ENCODE peak calls at places on chromosomes 6 and 20, in four cellular contexts. H is fibroblast of mammary gland, X is pancreas, I is astrocyte of the spinal cord. O is an unnamed sample.
A peak's percentile ranks its signal among the peaks of the same experiment; 100 is the strongest.

GRCh38 chr6:14086701-14087100 is 30.9 kb upstream of the CD83 start:
- DNase-seq in H (peak; percentile 7), I (peak; percentile 8), X (no peak), O (no peak)

GRCh38 chr6:144408151-144408550 is 123.0 kb downstream of the UTRN start:
- DNase-seq in I (peak; percentile 48), H (peak; percentile 74), X (no peak), O (peak; percentile 12)

GRCh38 chr6:161639772-161640171 is 365.9 kb upstream of the AGPAT4 start:
- DNase-seq in X (no peak), I (no peak), H (no peak), O (peak; percentile 71)

GRCh38 chr6:100001915-100002388 is 7.9 kb upstream of the MCHR2 start:
- DNase-seq in X (peak; percentile 61), I (peak; percentile 59), H (peak; percentile 66), O (peak; percentile 71)

GRCh38 chr20:60363698-60364097 is 405.5 kb downstream of the CDH26 start:
- DNase-seq in H (no peak), I (no peak), X (no peak), O (no peak)

GRCh38 chr20:48189177-48189576 is 403.9 kb upstream of the SULF2 start:
- DNase-seq in I (peak; percentile 3), H (peak; percentile 38), X (no peak), O (peak; percentile 14)

GRCh38 chr6:166907373-166907841 is 48.9 kb downstream of the RNASET2 start:
- DNase-seq in I (no peak), H (no peak), X (no peak), O (no peak)

GRCh38 chr6:17413313-17413750 is 19.9 kb downstream of the CAP2 start:
- DNase-seq in X (no peak), H (peak; percentile 26), I (peak; percentile 65), O (no peak)

GRCh38 chr6:101522254-101522653 is 128.7 kb downstream of the GRIK2 start:
- DNase-seq in I (no peak), H (no peak), X (no peak), O (no peak)

GRCh38 chr6:21538186-21538798 is 55.3 kb upstream of the SOX4 start:
- DNase-seq in I (peak; percentile 22), H (peak; percentile 30), X (no peak), O (no peak)

GRCh38 chr6:161273356-161273751 is 507 bp downstream of the AGPAT4 start:
- DNase-seq in H (peak; percentile 52), I (peak; percentile 72), X (peak; percentile 57), O (peak; percentile 48)

GRCh38 chr6:153957409-153957808 is 81.6 kb upstream of the OPRM1 start:
- DNase-seq in H (no peak), X (no peak), I (no peak), O (no peak)

GRCh38 chr6:87078983-87079616 is 15.8 kb downstream of the CGA start:
- DNase-seq in X (peak; percentile 77), H (peak; percentile 69), I (peak; percentile 61), O (peak; percentile 84)

GRCh38 chr6:43614396-43614730 is 14.7 kb downstream of the GTPBP2 start:
- DNase-seq in H (no peak), X (no peak), I (no peak), O (no peak)

GRCh38 chr6:85404497-85405174 is 45.2 kb upstream of the NT5E start:
- DNase-seq in X (peak; percentile 57), H (peak; percentile 96), I (peak; percentile 95), O (peak; percentile 94)

GRCh38 chr6:134722429-134722828 is 227.5 kb downstream of the ALDH8A1 start:
- DNase-seq in I (peak; percentile 29), H (peak; percentile 58), X (no peak), O (peak; percentile 41)

GRCh38 chr20:50048420-50049166 is 64.4 kb downstream of the UBE2V1 start:
- DNase-seq in X (no peak), H (no peak), I (peak; percentile 61), O (no peak)

GRCh38 chr6:1701668-1702353 is 92.1 kb downstream of the FOXC1 start:
- DNase-seq in X (no peak), H (peak; percentile 94), I (peak; percentile 80), O (peak; percentile 9)

GRCh38 chr20:62726276-62726675 is 17.6 kb downstream of the NTSR1 start:
- DNase-seq in X (no peak), H (no peak), I (no peak), O (no peak)

GRCh38 chr20:62724692-62725595 is 16.3 kb downstream of the NTSR1 start:
- DNase-seq in H (no peak), X (peak; percentile 44), I (no peak), O (no peak)

GRCh38 chr20:62726716-62727583 is 18.3 kb downstream of the NTSR1 start:
- DNase-seq in H (no peak), X (peak; percentile 53), I (no peak), O (no peak)

GRCh38 chr20:62723768-62724420 is 15.3 kb downstream of the NTSR1 start:
- DNase-seq in I (no peak), H (no peak), X (no peak), O (no peak)

DNA sequence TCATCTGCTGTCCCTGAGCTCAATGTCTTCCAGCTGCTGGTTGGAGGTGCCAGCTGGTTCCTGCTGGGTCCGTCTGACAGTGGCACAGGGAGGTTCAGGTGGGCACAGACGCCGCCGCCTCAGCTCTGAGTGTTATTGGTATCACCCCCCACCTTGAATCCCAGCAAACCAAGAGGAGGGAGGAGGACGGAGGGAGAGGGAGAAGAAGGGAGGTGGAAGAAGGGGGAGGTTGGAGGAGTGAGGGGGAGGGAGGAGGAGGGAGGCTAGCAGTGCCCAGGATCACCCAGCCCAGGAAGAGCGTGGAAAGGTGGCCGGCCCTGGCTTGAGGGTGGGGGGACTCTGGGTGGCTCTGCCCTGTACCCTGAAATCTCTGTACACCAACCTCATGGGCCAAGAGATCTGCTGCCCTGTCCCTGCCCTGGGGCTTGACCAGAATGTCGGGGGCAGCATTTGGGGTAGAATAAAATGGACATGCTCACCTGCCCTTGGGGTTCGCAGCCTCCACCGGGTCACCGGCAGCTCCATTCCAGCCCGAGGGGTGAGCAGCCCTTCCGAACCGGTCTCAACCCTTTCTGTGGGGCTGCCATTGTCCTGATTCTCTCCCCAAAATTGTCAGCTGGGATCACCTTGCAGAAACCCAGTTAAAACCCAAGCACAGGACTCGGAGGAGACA is 17.1 kb downstream of the NTSR1 start:
- DNase-seq in X (no peak), H (no peak), I (no peak), O (no peak)
- H3K4me3 ChIP-seq in X (no peak overlapping the region), H (no peak overlapping the region), I (no peak overlapping the region), O (no peak overlapping the region)

GRCh38 chr20:19602660-19603389 is 155.2 kb upstream of the RIN2 start:
- DNase-seq in I (no peak), X (no peak), H (no peak), O (no peak)
- H3K4me3 ChIP-seq in I (no peak overlapping the region), X (no peak overlapping the region), H (no peak overlapping the region), O (no peak overlapping the region)

GRCh38 chr6:89308525-89309400 is 6.3 kb downstream of the GABRR2 start:
- DNase-seq in X (no peak), H (no peak), I (no peak), O (no peak)
- H3K4me3 ChIP-seq in X (no peak overlapping the region), H (no peak overlapping the region), I (no peak overlapping the region), O (no peak overlapping the region)

GRCh38 chr20:63696628-63697356 is at the start of gene TNFRSF6B:
- DNase-seq in I (no peak), H (no peak), X (peak; percentile 62), O (no peak)
- H3K4me3 ChIP-seq in I (peak within 1 kb of the TSS; percentile 53), H (peak within 1 kb of the TSS; percentile 39), X (no peak within 1 kb of the TSS), O (no peak within 1 kb of the TSS)

GRCh38 chr6:140203611-140204553 is 829.4 kb upstream of the CITED2 start:
- DNase-seq in H (peak; percentile 52), X (no peak), I (peak; percentile 55), O (no peak)

GRCh38 chr6:140205795-140206593 is 831.5 kb upstream of the CITED2 start:
- DNase-seq in H (no peak), I (no peak), X (no peak), O (no peak)

GRCh38 chr6:140202964-140203363 is 828.5 kb upstream of the CITED2 start:
- DNase-seq in X (no peak), I (no peak), H (no peak), O (no peak)

DNA sequence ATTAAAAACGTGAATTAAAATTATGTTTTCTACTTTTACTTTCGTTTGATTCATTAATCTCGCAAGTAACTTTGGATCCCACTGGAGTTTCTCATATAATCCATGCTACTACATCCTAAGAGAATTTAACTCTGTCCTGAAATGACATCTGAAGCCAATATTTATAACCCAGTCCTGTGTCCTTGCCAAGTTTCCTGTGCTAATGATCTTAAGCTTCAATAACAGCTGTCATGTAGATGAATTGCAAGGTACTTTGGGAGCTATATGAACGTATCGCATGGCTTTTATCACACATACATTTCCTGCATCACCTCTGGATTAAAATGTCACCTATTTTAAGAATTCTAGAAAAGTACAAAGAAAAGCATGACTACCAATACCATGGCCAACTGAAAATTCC is 833.8 kb upstream of the CITED2 start:
- DNase-seq in I (no peak), X (no peak), H (no peak), O (peak; percentile 77)
- H3K4me3 ChIP-seq in I (no peak overlapping the region), X (no peak overlapping the region), H (no peak overlapping the region), O (peak overlapping the region; percentile 13)

GRCh38 chr20:46545827-46546138 is 4.7 kb downstream of the OCSTAMP start:
- DNase-seq in X (peak; percentile 52), I (no peak), H (no peak), O (no peak)

GRCh38 chr20:46547995-46548394 is 2.5 kb downstream of the OCSTAMP start:
- DNase-seq in I (no peak), X (no peak), H (no peak), O (no peak)

GRCh38 chr20:46546293-46546692 is 4.2 kb downstream of the OCSTAMP start:
- DNase-seq in X (no peak), I (no peak), H (no peak), O (no peak)

GRCh38 chr20:46545077-46545826 is 5.2 kb downstream of the OCSTAMP start:
- DNase-seq in X (no peak), H (peak; percentile 68), I (no peak), O (no peak)

DNA sequence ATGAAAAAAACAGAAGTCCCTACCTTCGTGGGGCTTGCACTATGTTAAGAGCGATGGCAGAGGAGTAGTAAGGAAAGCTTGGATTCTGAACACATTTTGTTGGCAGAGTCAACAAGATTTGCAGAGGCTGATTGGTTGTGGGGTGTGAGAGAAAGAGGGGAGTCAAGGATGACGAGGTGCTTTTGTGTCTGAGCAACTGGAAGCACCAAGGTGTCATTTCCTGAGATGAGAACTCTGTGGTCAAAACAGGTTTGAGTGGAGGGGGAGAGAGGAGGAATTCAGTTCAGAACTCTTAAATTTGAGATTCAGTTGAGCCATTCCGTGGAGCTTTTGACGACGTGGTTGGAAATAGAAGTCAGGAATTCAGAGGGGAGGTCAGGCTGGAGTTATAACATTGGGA is 3.5 kb downstream of the OCSTAMP start:
- DNase-seq in I (no peak), X (no peak), H (no peak), O (no peak)
- H3K4me3 ChIP-seq in I (no peak overlapping the region), X (no peak overlapping the region), H (no peak overlapping the region), O (no peak overlapping the region)

GRCh38 chr6:158442309-158442705 is 117.6 kb upstream of the TMEM181 start:
- DNase-seq in I (no peak), H (no peak), X (no peak), O (no peak)

GRCh38 chr6:158445426-158446085 is 114.3 kb upstream of the TMEM181 start:
- DNase-seq in X (no peak), H (no peak), I (peak; percentile 46), O (no peak)

GRCh38 chr6:158439255-158439654 is 120.6 kb upstream of the TMEM181 start:
- DNase-seq in H (no peak), I (no peak), X (no peak), O (no peak)

GRCh38 chr6:158438201-158438600 is 121.7 kb upstream of the TMEM181 start:
- DNase-seq in X (no peak), I (no peak), H (no peak), O (no peak)

GRCh38 chr6:158441639-158442308 is 118.1 kb upstream of the TMEM181 start:
- DNase-seq in H (peak; percentile 46), X (no peak), I (no peak), O (no peak)
- H3K4me3 ChIP-seq in H (no peak overlapping the region), X (no peak overlapping the region), I (no peak overlapping the region), O (no peak overlapping the region)

GRCh38 chr6:136284909-136285308 is 4.7 kb downstream of the BCLAF1 start:
- DNase-seq in H (peak; percentile 64), I (peak; percentile 44), X (no peak), O (peak; percentile 52)
- H3K4me3 ChIP-seq in H (no peak overlapping the region), I (no peak overlapping the region), X (no peak overlapping the region), O (no peak overlapping the region)

O was measured in A673.